ENCODE peak calls at places on chromosomes 1 and 21, in four cellular contexts. F is HepG2, M is HCT116, E is K562. K is an unnamed sample.

GRCh38 chr1:41268154-41268770 is 26.2 kb upstream of the SCMH1 start:
- DNase-seq in F (peak), M (peak), E (peak), K (peak)

GRCh38 chr1:99705385-99705784 is 59.5 kb downstream of the PALMD start:
- DNase-seq in F (no peak), M (no peak), E (no peak), K (no peak)

GRCh38 chr1:108896160-108897150 is 19.7 kb downstream of the GPSM2 start:
- DNase-seq in F (no peak), M (no peak), E (no peak), K (no peak)

GRCh38 chr21:26028183-26028582 is 142.4 kb downstream of the APP start:
- DNase-seq in F (no peak), M (no peak), E (no peak), K (no peak)

GRCh38 chr1:73626326-73626725 is 571.6 kb downstream of the LRRIQ3 start:
- DNase-seq in F (no peak), M (no peak), E (no peak), K (no peak)

GRCh38 chr1:30888391-30888790 is 20.2 kb downstream of the SDC3 start:
- DNase-seq in F (no peak), M (no peak), E (peak), K (peak)

GRCh38 chr1:179141592-179142244 is 59.8 kb downstream of the TOR3A start:
- DNase-seq in F (no peak), M (no peak), E (peak), K (no peak)

GRCh38 chr1:119544165-119544762 is 37.3 kb downstream of the HSD3B1 start:
- DNase-seq in F (no peak), M (peak), E (peak), K (peak)

GRCh38 chr21:17370263-17370662 is 142.6 kb upstream of the CXADR start:
- DNase-seq in F (no peak), M (no peak), E (no peak), K (peak)

DNA sequence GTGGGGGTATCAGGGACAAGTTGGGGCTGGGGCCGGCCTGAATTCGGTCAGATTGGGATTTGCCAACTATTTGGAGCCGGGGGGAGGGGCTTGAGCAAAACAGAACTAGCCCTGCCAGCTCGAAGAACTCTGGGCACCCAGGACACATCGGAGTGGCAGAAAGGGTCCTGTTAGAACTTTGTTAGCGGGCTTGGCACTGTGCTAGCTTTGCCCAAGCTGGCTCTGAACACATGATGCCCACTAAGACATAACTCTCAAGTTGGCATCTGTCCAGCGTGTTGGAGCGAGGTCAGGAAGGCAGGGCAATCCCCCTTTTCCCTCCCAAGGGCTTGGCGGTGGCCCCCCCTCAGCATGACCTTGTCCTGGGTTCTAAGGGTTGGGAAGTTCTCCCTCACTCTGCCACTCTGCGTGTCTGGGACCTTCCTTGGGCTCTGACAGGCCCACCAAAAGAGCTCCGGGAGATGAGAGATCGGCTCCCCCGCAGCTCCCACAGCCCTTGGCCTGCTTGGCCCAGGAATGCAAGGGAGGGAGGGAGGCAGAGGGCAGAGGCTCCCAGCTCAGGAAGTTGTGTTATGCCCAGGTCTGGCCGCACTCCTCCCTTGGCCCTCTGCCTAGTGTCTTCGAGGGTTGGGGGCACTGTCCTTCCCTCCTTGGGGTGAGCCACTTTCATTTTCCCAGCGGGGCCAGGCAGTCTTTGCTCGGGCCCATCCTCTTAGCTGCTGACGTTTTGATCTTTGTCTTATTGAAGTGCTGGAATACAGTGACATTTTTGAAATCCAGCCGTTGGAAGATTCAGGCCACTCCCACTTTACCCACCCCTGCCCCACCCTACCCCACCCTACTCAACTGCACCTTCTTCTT is 1.2 kb downstream of the LMNA start:
- DNase-seq in F (peak), M (no peak), E (peak), K (peak)
- TF ChIP-seq JUND in F (no peak), M (no peak), E (no peak), K (no peak)

GRCh38 chr1:5913078-5913845 is 79.0 kb downstream of the NPHP4 start:
- DNase-seq in F (no peak), M (no peak), E (no peak), K (no peak)
- TF ChIP-seq JUND in F (no peak), M (no peak), E (no peak), K (no peak)

GRCh38 chr1:6591222-6591621 is 11.4 kb downstream of the ZBTB48 start:
- DNase-seq in F (no peak), M (no peak), E (no peak), K (no peak)
- TF ChIP-seq JUND in F (no peak), M (no peak), E (no peak), K (no peak)

DNA sequence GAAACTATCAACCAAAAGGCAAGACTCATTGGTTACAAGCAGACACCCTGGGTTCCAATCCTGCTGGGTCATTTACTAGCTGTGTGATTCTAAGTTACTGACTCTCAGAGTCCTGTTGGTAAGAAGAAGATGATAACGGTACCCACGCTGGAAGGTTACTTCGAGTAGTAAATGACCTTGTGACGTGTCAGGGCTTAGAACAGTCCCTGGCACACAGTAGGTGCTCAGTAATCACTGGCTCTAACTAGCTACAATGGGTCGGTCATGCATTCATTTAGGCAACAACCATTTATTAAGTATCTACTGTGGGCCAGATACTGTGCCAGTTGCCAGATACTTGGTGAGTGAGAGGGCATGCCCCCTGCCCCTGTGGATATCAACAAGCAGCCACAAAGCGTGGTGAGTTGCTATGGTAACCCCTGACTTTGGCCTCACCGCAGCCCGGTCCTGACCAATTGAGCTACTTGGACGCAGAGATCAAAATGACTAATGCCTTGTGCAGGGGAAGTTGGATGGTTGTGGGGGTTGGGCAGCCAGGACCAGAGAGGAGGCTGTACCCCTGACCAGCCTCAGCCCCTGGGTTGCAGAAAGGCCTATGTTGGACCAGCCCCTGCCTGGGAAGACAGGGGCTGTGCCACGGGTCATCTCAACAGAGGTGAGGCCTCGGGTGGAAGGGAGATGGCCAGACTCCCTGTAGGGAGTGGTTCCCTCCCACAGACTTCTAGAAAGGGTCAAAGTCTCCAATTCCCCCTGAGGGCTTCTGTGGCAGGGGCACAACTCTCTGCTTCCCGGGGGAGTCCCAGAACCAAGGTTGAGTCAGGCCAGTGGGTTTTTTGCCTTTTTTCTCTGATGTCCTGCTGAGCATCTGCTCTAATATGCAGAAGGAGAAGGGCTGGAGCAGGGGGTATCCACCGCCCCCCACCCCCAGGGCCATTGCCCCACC is 16.0 kb downstream of the DHRS3 start:
- DNase-seq in F (peak), M (peak), E (peak), K (no peak)
- TF ChIP-seq JUND in F (no peak), M (no peak), E (peak), K (no peak)

DNA sequence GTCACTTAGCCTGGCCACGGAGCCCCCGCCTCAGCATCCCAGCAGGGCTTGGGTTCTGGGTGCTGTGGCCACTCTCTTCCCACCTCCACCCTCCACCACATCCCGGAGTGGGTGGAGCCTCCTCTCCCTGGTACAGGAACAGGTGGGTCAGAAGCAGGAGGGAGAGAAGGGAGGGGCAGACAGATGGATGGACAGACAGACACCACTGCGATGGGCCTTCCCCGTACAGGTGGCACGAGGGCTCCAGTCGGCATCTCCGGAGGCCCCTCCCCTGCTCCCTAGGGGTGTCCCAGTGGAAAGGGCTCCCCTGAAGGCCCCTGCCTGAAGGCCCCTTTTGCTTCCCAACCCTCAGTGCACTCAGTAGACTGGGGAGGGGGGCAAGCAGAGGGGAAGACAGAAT is 96.9 kb upstream of the TARDBP start:
- DNase-seq in F (no peak), M (no peak), E (no peak), K (no peak)
- TF ChIP-seq JUND in F (no peak), M (no peak), E (no peak), K (no peak)

GRCh38 chr1:228059536-228060457 is 22.7 kb upstream of the ARF1 start:
- DNase-seq in F (no peak), M (peak), E (peak), K (no peak)

GRCh38 chr1:228062085-228062791 is 20.3 kb upstream of the ARF1 start:
- DNase-seq in F (no peak), M (no peak), E (no peak), K (no peak)

GRCh38 chr1:228062812-228063211 is 19.7 kb upstream of the ARF1 start:
- DNase-seq in F (no peak), M (no peak), E (no peak), K (peak)

GRCh38 chr1:228060458-228061190 is 21.9 kb upstream of the ARF1 start:
- DNase-seq in F (no peak), M (no peak), E (peak), K (no peak)

DNA sequence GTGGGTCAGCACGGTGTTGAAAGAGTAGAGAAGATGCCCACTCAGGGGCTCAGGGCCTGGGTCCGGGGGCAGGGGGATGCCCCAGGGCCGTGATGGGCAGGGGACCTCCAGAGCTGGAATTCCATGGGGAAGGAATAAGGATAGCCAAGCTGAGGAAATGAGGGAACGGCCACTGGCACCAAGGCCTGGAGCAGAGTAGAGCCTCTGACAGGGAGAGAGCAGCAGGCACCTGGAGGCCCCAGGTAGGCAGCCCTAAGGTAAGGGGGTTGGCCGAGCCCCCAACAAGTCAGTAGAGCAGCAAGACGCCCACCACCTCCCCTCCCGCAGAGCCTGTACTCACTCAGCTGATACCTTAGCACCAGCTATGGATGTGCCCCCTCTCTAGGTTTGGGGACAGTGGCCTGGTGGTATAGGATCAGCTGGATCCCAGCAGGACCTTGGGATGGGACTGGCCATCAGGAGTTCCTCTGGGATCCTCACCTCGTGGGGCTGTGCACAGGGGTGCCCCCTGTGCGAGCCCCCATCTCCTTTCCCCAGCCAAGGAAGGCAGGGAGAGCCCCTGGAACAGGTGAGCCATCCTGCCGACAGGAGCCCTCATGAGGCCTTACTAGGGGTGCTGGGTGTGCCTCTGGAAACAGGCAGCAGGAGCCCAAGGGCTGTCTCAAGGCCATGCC is 21.0 kb upstream of the ARF1 start:
- DNase-seq in F (no peak), M (no peak), E (no peak), K (no peak)
- TF ChIP-seq JUND in F (no peak), M (no peak), E (no peak), K (no peak)

GRCh38 chr21:31730687-31731111 is 1.2 kb downstream of the SCAF4 start:
- DNase-seq in F (peak), M (no peak), E (peak), K (peak)
- TF ChIP-seq JUND in F (no peak), M (no peak), E (no peak), K (no peak)